ENCODE peak calls at places on chromosome 12, in six cellular contexts. One of them, this sample, is unnamed. For H3K36me3 and H3K4me1, the result is how much of the 10 kb centered on the place peaks cover.

GRCh38 chr12:56120158-56120846 is 2.2 kb downstream of the ZC3H10 start:
- DNase-seq in hepatocyte: no peak
- DNase-seq in aorta: no peak
- DNase-seq in keratinocyte: no peak
- DNase-seq in CD4-positive, alpha-beta memory T cell: no peak
- DNase-seq in PC-9: no peak
- DNase-seq in this sample: no peak

GRCh38 chr12:112370156-112370555 is 12.1 kb downstream of the HECTD4 start:
- DNase-seq in PC-9: no peak
- DNase-seq in keratinocyte: no peak
- DNase-seq in aorta: no peak
- DNase-seq in hepatocyte: no peak
- DNase-seq in CD4-positive, alpha-beta memory T cell: no peak
- DNase-seq in this sample: peak

GRCh38 chr12:27901959-27902358 is 70.6 kb downstream of the PTHLH start:
- DNase-seq in keratinocyte: no peak
- DNase-seq in CD4-positive, alpha-beta memory T cell: no peak
- DNase-seq in aorta: no peak
- DNase-seq in hepatocyte: no peak
- DNase-seq in PC-9: no peak
- DNase-seq in this sample: peak

GRCh38 chr12:13208533-13209278 is 12.2 kb downstream of the EMP1 start:
- DNase-seq in hepatocyte: peak
- DNase-seq in CD4-positive, alpha-beta memory T cell: peak
- DNase-seq in keratinocyte: no peak
- DNase-seq in aorta: no peak
- DNase-seq in PC-9: peak
- DNase-seq in this sample: peak

GRCh38 chr12:122427403-122427802 is 4.9 kb upstream of the CLIP1 start:
- DNase-seq in CD4-positive, alpha-beta memory T cell: no peak
- DNase-seq in PC-9: no peak
- DNase-seq in keratinocyte: no peak
- DNase-seq in aorta: no peak
- DNase-seq in hepatocyte: no peak
- DNase-seq in this sample: no peak

GRCh38 chr12:62767506-62767905 is 167.4 kb downstream of the PPM1H start:
- DNase-seq in keratinocyte: no peak
- DNase-seq in hepatocyte: no peak
- DNase-seq in aorta: no peak
- DNase-seq in CD4-positive, alpha-beta memory T cell: no peak
- DNase-seq in PC-9: peak
- DNase-seq in this sample: peak

GRCh38 chr12:27193106-27193505 is 51.0 kb upstream of the STK38L start:
- DNase-seq in keratinocyte: no peak
- DNase-seq in aorta: no peak
- DNase-seq in hepatocyte: peak
- DNase-seq in PC-9: no peak
- DNase-seq in CD4-positive, alpha-beta memory T cell: no peak
- DNase-seq in this sample: peak

GRCh38 chr12:1930816-1931597 is 12.6 kb upstream of the CACNA2D4 start:
- DNase-seq in hepatocyte: no peak
- DNase-seq in CD4-positive, alpha-beta memory T cell: no peak
- DNase-seq in aorta: no peak
- DNase-seq in PC-9: no peak
- DNase-seq in keratinocyte: no peak
- DNase-seq in this sample: no peak

GRCh38 chr12:38934696-38935095 is 29.3 kb upstream of the CPNE8 start:
- DNase-seq in hepatocyte: no peak
- DNase-seq in CD4-positive, alpha-beta memory T cell: no peak
- DNase-seq in aorta: no peak
- DNase-seq in PC-9: no peak
- DNase-seq in keratinocyte: no peak
- DNase-seq in this sample: no peak

GRCh38 chr12:109111775-109112491 is 4.5 kb upstream of the ACACB start:
- DNase-seq in aorta: peak
- DNase-seq in keratinocyte: no peak
- DNase-seq in CD4-positive, alpha-beta memory T cell: peak
- DNase-seq in hepatocyte: peak
- DNase-seq in PC-9: peak
- DNase-seq in this sample: peak

GRCh38 chr12:106238146-106238545 is 9.7 kb downstream of the CKAP4 start:
- DNase-seq in PC-9: no peak
- DNase-seq in aorta: no peak
- DNase-seq in CD4-positive, alpha-beta memory T cell: no peak
- DNase-seq in hepatocyte: no peak
- DNase-seq in keratinocyte: no peak
- DNase-seq in this sample: no peak

GRCh38 chr12:31589896-31590729 is 823 bp downstream of the DENND5B start:
- DNase-seq in keratinocyte: no peak
- DNase-seq in aorta: peak
- DNase-seq in hepatocyte: peak
- DNase-seq in PC-9: peak
- DNase-seq in CD4-positive, alpha-beta memory T cell: peak
- DNase-seq in this sample: peak

GRCh38 chr12:128079476-128079875 is 187.5 kb upstream of the TMEM132C start:
- DNase-seq in keratinocyte: no peak
- DNase-seq in PC-9: no peak
- DNase-seq in CD4-positive, alpha-beta memory T cell: no peak
- DNase-seq in aorta: no peak
- DNase-seq in hepatocyte: no peak
- DNase-seq in this sample: no peak

GRCh38 chr12:10304161-10304574 is 3.5 kb upstream of the KLRD1 start:
- DNase-seq in keratinocyte: no peak
- DNase-seq in PC-9: peak
- DNase-seq in CD4-positive, alpha-beta memory T cell: no peak
- DNase-seq in hepatocyte: no peak
- DNase-seq in aorta: no peak
- DNase-seq in this sample: no peak

GRCh38 chr12:128818065-128819022 is 5.4 kb downstream of the SLC15A4 start:
- DNase-seq in hepatocyte: peak
- DNase-seq in PC-9: no peak
- DNase-seq in keratinocyte: peak
- DNase-seq in aorta: peak
- DNase-seq in CD4-positive, alpha-beta memory T cell: no peak
- DNase-seq in this sample: peak

GRCh38 chr12:227286-227915 is 13.4 kb upstream of the SLC6A12 start:
- DNase-seq in aorta: no peak
- DNase-seq in hepatocyte: no peak
- DNase-seq in PC-9: no peak
- DNase-seq in keratinocyte: no peak
- DNase-seq in CD4-positive, alpha-beta memory T cell: no peak
- DNase-seq in this sample: no peak

GRCh38 chr12:111596985-111597730 is 2.0 kb downstream of the ATXN2 start:
- DNase-seq in PC-9: peak
- DNase-seq in hepatocyte: peak
- DNase-seq in keratinocyte: no peak
- DNase-seq in CD4-positive, alpha-beta memory T cell: peak
- DNase-seq in aorta: peak
- DNase-seq in this sample: peak

GRCh38 chr12:105393586-105393985 is 63.1 kb downstream of the C12orf75 start:
- DNase-seq in PC-9: no peak
- DNase-seq in aorta: no peak
- DNase-seq in keratinocyte: no peak
- DNase-seq in CD4-positive, alpha-beta memory T cell: no peak
- DNase-seq in hepatocyte: no peak
- DNase-seq in this sample: peak

GRCh38 chr12:32651956-32652210 is 27.2 kb upstream of the DNM1L start:
- DNase-seq in keratinocyte: no peak
- DNase-seq in PC-9: no peak
- DNase-seq in CD4-positive, alpha-beta memory T cell: no peak
- DNase-seq in hepatocyte: no peak
- DNase-seq in aorta: no peak
- DNase-seq in this sample: no peak

GRCh38 chr12:49720214-49720613 is 13.0 kb upstream of the FMNL3 start:
- DNase-seq in PC-9: no peak
- DNase-seq in aorta: no peak
- DNase-seq in CD4-positive, alpha-beta memory T cell: no peak
- DNase-seq in keratinocyte: no peak
- DNase-seq in hepatocyte: no peak
- DNase-seq in this sample: no peak

GRCh38 chr12:48996794-48997718 is 2.1 kb downstream of the DDN start:
- DNase-seq in PC-9: no peak
- DNase-seq in aorta: peak
- DNase-seq in keratinocyte: no peak
- DNase-seq in CD4-positive, alpha-beta memory T cell: peak
- DNase-seq in hepatocyte: peak
- DNase-seq in this sample: peak

GRCh38 chr12:32031109-32031508 is 71.9 kb downstream of the RESF1 start:
- DNase-seq in PC-9: no peak
- DNase-seq in keratinocyte: no peak
- DNase-seq in aorta: no peak
- DNase-seq in CD4-positive, alpha-beta memory T cell: no peak
- DNase-seq in hepatocyte: peak
- DNase-seq in this sample: peak

DNA sequence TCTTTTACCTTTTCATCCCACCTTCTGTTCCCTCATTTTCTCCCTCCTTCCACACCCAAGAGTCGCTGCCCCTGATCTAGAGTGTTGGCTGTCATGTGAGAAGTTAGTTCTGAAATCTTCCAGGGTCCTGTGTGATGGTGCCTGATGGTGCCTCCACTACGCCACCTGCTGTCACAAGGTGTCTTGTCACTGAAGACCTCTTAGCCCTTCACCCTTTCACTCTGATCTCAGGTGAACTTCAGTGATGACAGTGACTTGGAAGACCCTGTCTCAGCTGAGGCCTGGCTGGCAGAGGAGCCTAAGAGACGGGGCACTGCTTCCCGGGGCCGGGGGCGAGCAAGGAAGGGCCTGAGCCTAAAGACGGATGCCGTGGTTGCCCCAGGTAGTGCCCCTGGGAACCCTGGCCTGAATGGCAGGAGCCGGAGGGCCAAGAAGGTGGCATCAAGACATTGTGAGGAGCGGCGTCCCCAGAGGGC is 7.6 kb upstream of the PFDN5 start:
- DNase-seq in PC-9: peak
- DNase-seq in aorta: peak
- DNase-seq in keratinocyte: no peak
- DNase-seq in hepatocyte: peak
- DNase-seq in CD4-positive, alpha-beta memory T cell: peak
- DNase-seq in this sample: peak
- H3K36me3 ChIP-seq in PC-9: under half
- H3K36me3 ChIP-seq in aorta: under half
- H3K36me3 ChIP-seq in keratinocyte: under half
- H3K36me3 ChIP-seq in hepatocyte: under half
- H3K36me3 ChIP-seq in CD4-positive, alpha-beta memory T cell: under half
- H3K36me3 ChIP-seq in this sample: under half

GRCh38 chr12:47158792-47159191 is 79.0 kb upstream of the AMIGO2 start:
- DNase-seq in aorta: no peak
- DNase-seq in PC-9: no peak
- DNase-seq in keratinocyte: no peak
- DNase-seq in hepatocyte: no peak
- DNase-seq in CD4-positive, alpha-beta memory T cell: no peak
- DNase-seq in this sample: no peak
- H3K4me1 ChIP-seq in aorta: under half
- H3K4me1 ChIP-seq in PC-9: under half
- H3K4me1 ChIP-seq in keratinocyte: under half
- H3K4me1 ChIP-seq in hepatocyte: under half
- H3K4me1 ChIP-seq in CD4-positive, alpha-beta memory T cell: under half
- H3K4me1 ChIP-seq in this sample: under half

GRCh38 chr12:68727776-68728175 is 18.2 kb upstream of the SLC35E3 start:
- DNase-seq in aorta: no peak
- DNase-seq in keratinocyte: no peak
- DNase-seq in hepatocyte: no peak
- DNase-seq in PC-9: no peak
- DNase-seq in CD4-positive, alpha-beta memory T cell: no peak
- DNase-seq in this sample: no peak

DNA sequence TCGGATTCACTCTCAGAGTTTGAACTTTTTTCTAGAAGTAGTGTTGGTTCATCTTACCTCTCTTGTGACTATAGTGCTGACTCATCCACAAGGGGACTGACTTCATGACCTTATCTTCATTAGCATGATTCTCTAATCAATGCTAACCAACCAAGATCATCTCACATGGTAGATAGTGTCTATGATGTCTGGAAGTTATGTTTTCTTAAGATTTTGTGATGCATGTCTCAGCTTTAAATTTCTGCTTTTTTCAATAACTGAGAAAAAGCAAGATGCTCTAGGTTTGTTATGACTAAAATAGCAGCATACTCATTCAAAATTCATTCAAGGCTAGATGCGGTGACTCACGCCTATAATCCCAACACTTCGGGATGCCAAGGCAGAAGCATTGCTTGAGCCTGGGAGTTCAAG is 12.3 kb upstream of the SLC35E3 start:
- DNase-seq in PC-9: no peak
- DNase-seq in keratinocyte: no peak
- DNase-seq in hepatocyte: no peak
- DNase-seq in aorta: no peak
- DNase-seq in CD4-positive, alpha-beta memory T cell: no peak
- DNase-seq in this sample: no peak
- H3K36me3 ChIP-seq in PC-9: half or more
- H3K36me3 ChIP-seq in keratinocyte: under half
- H3K36me3 ChIP-seq in hepatocyte: under half
- H3K36me3 ChIP-seq in aorta: under half
- H3K36me3 ChIP-seq in CD4-positive, alpha-beta memory T cell: under half
- H3K36me3 ChIP-seq in this sample: under half

GRCh38 chr12:57823131-57823907 is 4.8 kb upstream of the AVIL start:
- DNase-seq in keratinocyte: no peak
- DNase-seq in CD4-positive, alpha-beta memory T cell: no peak
- DNase-seq in PC-9: no peak
- DNase-seq in hepatocyte: no peak
- DNase-seq in aorta: no peak
- DNase-seq in this sample: no peak
- H3K4me1 ChIP-seq in keratinocyte: under half
- H3K4me1 ChIP-seq in CD4-positive, alpha-beta memory T cell: under half
- H3K4me1 ChIP-seq in PC-9: under half
- H3K4me1 ChIP-seq in hepatocyte: under half
- H3K4me1 ChIP-seq in aorta: under half
- H3K4me1 ChIP-seq in this sample: under half

GRCh38 chr12:86574143-86574542 is 318.0 kb upstream of the MGAT4C start:
- DNase-seq in PC-9: no peak
- DNase-seq in aorta: no peak
- DNase-seq in hepatocyte: no peak
- DNase-seq in keratinocyte: no peak
- DNase-seq in CD4-positive, alpha-beta memory T cell: no peak
- DNase-seq in this sample: no peak
- H3K36me3 ChIP-seq in PC-9: under half
- H3K36me3 ChIP-seq in aorta: under half
- H3K36me3 ChIP-seq in hepatocyte: under half
- H3K36me3 ChIP-seq in keratinocyte: under half
- H3K36me3 ChIP-seq in CD4-positive, alpha-beta memory T cell: under half
- H3K36me3 ChIP-seq in this sample: under half

GRCh38 chr12:59657711-59658110 is 61.9 kb downstream of the SLC16A7 start:
- DNase-seq in keratinocyte: no peak
- DNase-seq in CD4-positive, alpha-beta memory T cell: no peak
- DNase-seq in aorta: no peak
- DNase-seq in PC-9: no peak
- DNase-seq in hepatocyte: no peak
- DNase-seq in this sample: no peak
- H3K4me1 ChIP-seq in keratinocyte: under half
- H3K4me1 ChIP-seq in CD4-positive, alpha-beta memory T cell: under half
- H3K4me1 ChIP-seq in aorta: under half
- H3K4me1 ChIP-seq in PC-9: under half
- H3K4me1 ChIP-seq in hepatocyte: under half
- H3K4me1 ChIP-seq in this sample: under half